ENCODE peak calls at places on chromosomes 13 and 19, in ten cellular contexts. D is thyroid gland, Z is mucosa of descending colon, E is thoracic aorta, Y is AG04450, K is HFF-Myc, B is astrocyte, G is pancreas, J is H9, U is PC-9. C is an unnamed sample.
A peak's percentile ranks its signal among the peaks of the same experiment; 100 is the strongest.

GRCh38 chr19:13917888-13918406 is 11.9 kb downstream of the CC2D1A start:
- DNase-seq in D (no peak), Z (no peak), E (no peak), Y (no peak), K (no peak), B (no peak), G (no peak), J (no peak), U (no peak), C (no peak)

GRCh38 chr13:26457212-26457611 is 100.3 kb upstream of the WASF3 start:
- DNase-seq in D (no peak), Z (no peak), E (no peak), Y (no peak), K (no peak), B (no peak), G (no peak), J (no peak), U (peak; percentile 68), C (no peak)

GRCh38 chr13:20399961-20400360 is 125.7 kb downstream of the CRYL1 start:
- DNase-seq in D (no peak), Z (no peak), E (no peak), Y (no peak), K (no peak), B (no peak), G (no peak), J (no peak), U (no peak), C (no peak)

GRCh38 chr13:70905035-70905434 is 796.8 kb upstream of the KLHL1 start:
- DNase-seq in D (no peak), Z (no peak), E (no peak), Y (no peak), K (no peak), B (no peak), G (no peak), J (no peak), U (no peak), C (no peak)

GRCh38 chr13:20160346-20161274 is at the start of gene GJA3:
- DNase-seq in D (peak; percentile 24), Z (peak; percentile 62), E (no peak), Y (no peak), K (no peak), B (peak; percentile 18), G (peak; percentile 70), J (peak; percentile 77), U (no peak), C (no peak)

GRCh38 chr13:79541426-79542049 is 60.6 kb downstream of the NDFIP2 start:
- DNase-seq in D (no peak), Z (no peak), E (no peak), Y (peak; percentile 46), K (peak; percentile 56), B (peak; percentile 36), G (no peak), J (no peak), U (peak; percentile 46), C (peak; percentile 32)

GRCh38 chr13:107678075-107678689 is 537.2 kb downstream of the LIG4 start:
- DNase-seq in D (no peak), Z (no peak), E (no peak), Y (peak; percentile 4), K (no peak), B (no peak), G (no peak), J (no peak), U (no peak), C (no peak)

GRCh38 chr13:46321494-46322225 is 65.4 kb downstream of the RUBCNL start:
- DNase-seq in D (peak; percentile 47), Z (no peak), E (no peak), Y (peak; percentile 10), K (peak; percentile 12), B (peak; percentile 28), G (no peak), J (peak; percentile 55), U (no peak), C (no peak)

GRCh38 chr19:48683349-48683748 is 10.5 kb upstream of the NTN5 start:
- DNase-seq in D (peak; percentile 71), Z (no peak), E (no peak), Y (no peak), K (no peak), B (peak; percentile 52), G (no peak), J (no peak), U (no peak), C (no peak)

GRCh38 chr19:48635263-48635965 is 1.8 kb downstream of the DBP start:
- DNase-seq in D (peak; percentile 73), Z (peak; percentile 86), E (no peak), Y (no peak), K (no peak), B (no peak), G (peak; percentile 90), J (peak; percentile 74), U (peak; percentile 51), C (no peak)

GRCh38 chr19:40567750-40568494 is 8.8 kb upstream of the SHKBP1 start:
- DNase-seq in D (no peak), Z (no peak), E (no peak), Y (no peak), K (no peak), B (no peak), G (peak; percentile 66), J (no peak), U (no peak), C (no peak)

GRCh38 chr13:89514534-89515312 is 1832.8 kb upstream of the MIR17HG start:
- DNase-seq in D (peak; percentile 40), Z (no peak), E (no peak), Y (peak; percentile 11), K (no peak), B (peak; percentile 69), G (no peak), J (no peak), U (peak; percentile 84), C (peak; percentile 94)

GRCh38 chr13:30108913-30109237 is 198.5 kb downstream of the KATNAL1 start:
- DNase-seq in D (no peak), Z (peak; percentile 91), E (no peak), Y (no peak), K (no peak), B (no peak), G (peak; percentile 75), J (no peak), U (peak; percentile 94), C (no peak)

GRCh38 chr13:78598933-78599332 is 4.4 kb downstream of the POU4F1 start:
- DNase-seq in D (no peak), Z (no peak), E (no peak), Y (no peak), K (no peak), B (no peak), G (no peak), J (no peak), U (no peak), C (no peak)

GRCh38 chr13:51269039-51269438 is 46.8 kb downstream of the FAM124A start:
- DNase-seq in D (no peak), Z (no peak), E (no peak), Y (no peak), K (peak; percentile 15), B (peak; percentile 49), G (no peak), J (peak; percentile 3), U (no peak), C (no peak)

GRCh38 chr19:2089001-2089711 is 7.0 kb downstream of the MOB3A start:
- DNase-seq in D (no peak), Z (no peak), E (no peak), Y (no peak), K (no peak), B (peak; percentile 21), G (no peak), J (no peak), U (no peak), C (no peak)
- TF ChIP-seq CTCF in D (no peak), Z (no peak), E (no peak), Y (no peak), K (no peak), B (no peak), G (no peak), J (no peak), U (no peak), C (no peak)

GRCh38 chr19:56252699-56253422 is 19.7 kb upstream of the EDDM13 start:
- DNase-seq in D (peak; percentile 64), Z (peak; percentile 80), E (no peak), Y (peak; percentile 33), K (peak; percentile 43), B (peak; percentile 28), G (peak; percentile 92), J (peak; percentile 95), U (peak; percentile 56), C (peak; percentile 2)

GRCh38 chr19:56258272-56258671 is 14.3 kb upstream of the EDDM13 start:
- DNase-seq in D (no peak), Z (no peak), E (no peak), Y (no peak), K (no peak), B (no peak), G (no peak), J (no peak), U (no peak), C (no peak)

DNA sequence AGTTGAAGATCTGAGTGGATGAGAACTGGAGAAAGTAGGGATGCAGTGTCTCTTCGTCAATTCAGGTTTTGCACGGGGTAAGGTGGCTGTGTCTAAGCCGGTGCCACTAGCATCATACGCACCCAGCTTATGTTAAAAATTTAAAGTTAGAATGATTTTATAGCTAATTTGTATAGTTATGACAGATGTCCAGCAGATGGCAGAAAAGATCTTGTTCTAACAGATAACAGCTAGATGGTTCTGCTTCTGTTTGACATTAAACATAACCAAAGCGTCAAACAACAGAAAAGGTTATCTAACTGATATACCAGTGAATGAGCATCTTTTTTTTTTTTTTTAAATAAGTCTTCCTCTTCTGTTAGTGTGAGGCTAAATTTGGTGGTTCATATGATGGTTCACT is 18.8 kb upstream of the EDDM13 start:
- DNase-seq in D (no peak), Z (no peak), E (no peak), Y (peak; percentile 20), K (peak; percentile 25), B (peak; percentile 45), G (no peak), J (no peak), U (no peak), C (peak; percentile 18)
- TF ChIP-seq CTCF in D (peak; percentile 20), Z (no peak), E (no peak), Y (peak; percentile 56), K (no peak), B (peak; percentile 35), G (no peak), J (peak; percentile 34), U (peak; percentile 65), C (peak; percentile 51)

GRCh38 chr19:18831524-18832330 is at the start of gene UPF1:
- DNase-seq in D (peak; percentile 90), Z (peak; percentile 98), E (peak; percentile 47), Y (peak; percentile 65), K (peak; percentile 57), B (peak; percentile 79), G (peak; percentile 99), J (peak; percentile 96), U (peak; percentile 80), C (no peak)
- TF ChIP-seq CTCF in D (no peak), Z (no peak), E (no peak), Y (peak; percentile 7), K (no peak), B (no peak), G (no peak), J (no peak), U (no peak), C (no peak)

DNA sequence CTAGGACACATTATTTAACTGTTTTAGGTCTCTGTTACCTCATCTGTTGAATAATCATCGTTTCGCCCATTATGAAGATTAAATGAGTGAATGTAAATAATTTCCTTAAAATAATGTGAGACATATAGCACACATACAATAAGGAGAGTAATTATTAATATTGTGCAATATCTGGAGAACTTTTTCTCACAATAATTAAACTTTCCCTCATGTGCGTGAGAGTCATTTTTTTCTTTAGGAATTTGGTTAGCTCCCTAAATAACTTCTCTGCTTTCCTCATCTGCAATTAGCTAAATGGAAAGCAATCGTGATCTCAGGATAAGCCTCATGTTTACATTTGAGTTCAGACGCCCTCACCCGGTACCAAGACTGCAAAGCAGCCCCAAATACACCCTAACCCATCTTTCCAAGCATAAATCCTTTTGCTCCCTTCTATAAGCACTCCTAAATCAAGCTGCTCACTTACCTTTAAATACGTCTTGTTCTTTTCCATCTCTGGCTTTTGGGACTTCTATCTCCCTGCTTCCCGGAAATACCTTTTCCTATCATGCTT is 78.8 kb downstream of the MZT1 start:
- DNase-seq in D (no peak), Z (no peak), E (no peak), Y (no peak), K (no peak), B (no peak), G (no peak), J (no peak), U (no peak), C (no peak)
- TF ChIP-seq CTCF in D (no peak), Z (no peak), E (no peak), Y (peak; percentile 5), K (peak; percentile 16), B (no peak), G (no peak), J (peak; percentile 61), U (no peak), C (peak; percentile 21)